ENCODE peak calls at places on chromosomes 4 and X, in six cellular contexts. H is IMR-90, Q is body of pancreas, C is ovary, D is tibial nerve, K is Panc1. N is an unnamed sample.

GRCh38 chrX:55088795-55089489 is at the start of gene PAGE2:
- DNase-seq in H (no peak), Q (no peak), C (no peak), D (no peak), K (no peak), N (no peak)

GRCh38 chr4:181006509-181007290 is 1236.5 kb upstream of the TENM3 start:
- DNase-seq in H (no peak), Q (no peak), C (no peak), D (no peak), K (no peak), N (no peak)

GRCh38 chr4:8694651-8695151 is 102.1 kb downstream of the CPZ start:
- DNase-seq in H (no peak), Q (no peak), C (peak; percentile 20), D (no peak), K (no peak), N (no peak)

GRCh38 chrX:108071578-108071977 is 19.8 kb downstream of the PSMD10 start:
- DNase-seq in H (no peak), Q (no peak), C (no peak), D (no peak), K (no peak), N (no peak)

GRCh38 chr4:26126135-26126718 is 194.6 kb upstream of the RBPJ start:
- DNase-seq in H (no peak), Q (no peak), C (no peak), D (no peak), K (no peak), N (no peak)

GRCh38 chrX:95383778-95384177 is 1300.9 kb upstream of the DIAPH2 start:
- DNase-seq in H (no peak), Q (no peak), C (no peak), D (no peak), K (no peak), N (no peak)

GRCh38 chr4:66169341-66169740 is 499.1 kb upstream of the EPHA5 start:
- DNase-seq in H (no peak), Q (no peak), C (no peak), D (no peak), K (no peak), N (no peak)

GRCh38 chrX:112803060-112803459 is 37.6 kb downstream of the AMOT start:
- DNase-seq in H (no peak), Q (no peak), C (no peak), D (no peak), K (no peak), N (no peak)

DNA sequence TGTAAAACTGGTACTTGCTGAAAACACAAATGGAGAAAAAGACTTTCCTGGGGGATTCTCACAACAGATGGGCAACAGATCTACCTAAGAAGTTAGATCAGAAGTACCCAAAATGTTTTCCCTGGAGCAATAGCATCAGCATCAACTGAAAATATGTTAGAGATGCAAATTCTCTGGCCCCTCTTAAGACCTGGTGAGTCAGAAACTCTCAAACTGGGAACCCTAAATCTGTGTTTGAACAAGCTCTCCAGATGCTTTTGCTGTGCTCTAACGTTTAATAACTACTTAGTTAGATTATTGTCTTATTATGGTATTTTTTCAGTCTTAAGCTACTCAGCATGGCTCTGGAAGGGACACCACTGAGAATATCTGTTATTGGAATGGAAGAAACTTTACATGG is 55.2 kb upstream of the TRPC3 start:
- DNase-seq in H (peak; percentile 63), Q (no peak), C (no peak), D (no peak), K (no peak), N (no peak)
- H3K27me3 ChIP-seq in H (no peaks in the 10 kb centered on the region), Q (no peaks in the 10 kb centered on the region), C (no peaks in the 10 kb centered on the region), D (no peaks in the 10 kb centered on the region), K (peaks cover 7% of the 10 kb centered on the region), N (no peaks in the 10 kb centered on the region)

GRCh38 chrX:49221868-49222267 is 11.3 kb downstream of the CACNA1F start:
- DNase-seq in H (no peak), Q (no peak), C (no peak), D (no peak), K (no peak), N (no peak)
- H3K4me3 ChIP-seq in H (no peak overlapping the region), Q (no peak overlapping the region), C (no peak overlapping the region), D (no peak overlapping the region), K (no peak overlapping the region), N (no peak overlapping the region)

GRCh38 chr4:142886566-142886965 is 40.5 kb upstream of the INPP4B start:
- DNase-seq in H (no peak), Q (no peak), C (no peak), D (no peak), K (no peak), N (no peak)

GRCh38 chr4:142881331-142881730 is 35.2 kb upstream of the INPP4B start:
- DNase-seq in H (no peak), Q (no peak), C (no peak), D (no peak), K (no peak), N (no peak)

GRCh38 chr4:142883433-142883832 is 37.3 kb upstream of the INPP4B start:
- DNase-seq in H (peak; percentile 2), Q (no peak), C (no peak), D (no peak), K (no peak), N (no peak)
- TF ChIP-seq CTCF in H (peak; percentile 28), Q (peak; percentile 20), C (no peak), D (no peak), K (peak; percentile 15), N (peak; percentile 28)

DNA sequence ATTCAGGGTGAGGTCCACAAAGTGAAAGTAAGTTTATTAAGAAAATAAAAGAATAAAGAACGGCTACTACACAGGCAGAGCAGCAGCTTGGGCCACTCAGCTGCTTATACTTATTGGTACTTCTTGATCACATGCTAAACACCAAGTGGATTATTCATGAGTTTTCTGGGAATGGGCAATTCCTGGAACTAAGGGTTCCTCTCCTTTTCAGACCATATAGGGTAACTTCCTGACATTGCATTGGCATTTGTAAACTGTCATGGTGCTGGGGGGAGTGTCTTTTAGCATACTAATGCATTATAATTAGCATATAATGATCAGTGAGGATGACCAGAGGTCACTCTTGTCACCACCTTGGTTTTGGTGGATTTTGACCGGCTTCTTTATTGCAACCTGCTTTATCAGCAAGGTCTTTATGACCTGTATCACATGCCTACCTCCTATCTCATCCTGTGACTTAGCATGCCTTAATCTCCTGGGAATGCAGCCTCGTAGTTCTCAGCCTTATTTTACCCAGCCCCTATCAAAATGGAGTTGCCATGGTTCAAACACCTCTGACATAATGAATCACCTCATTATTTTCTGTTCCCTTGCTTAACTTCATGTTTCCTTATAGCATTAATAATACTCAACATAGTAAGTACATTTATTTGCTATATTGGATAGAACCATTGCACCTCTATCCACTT is 476.4 kb downstream of the DTHD1 start:
- DNase-seq in H (no peak), Q (no peak), C (no peak), D (no peak), K (no peak), N (no peak)
- H3K27me3 ChIP-seq in H (no peaks in the 10 kb centered on the region), Q (no peaks in the 10 kb centered on the region), C (no peaks in the 10 kb centered on the region), D (no peaks in the 10 kb centered on the region), K (no peaks in the 10 kb centered on the region), N (no peaks in the 10 kb centered on the region)